ENCODE peak calls at places on chromosomes 6 and 20, in nine cellular contexts. R is fibroblast of mammary gland, A is body of pancreas, E is colonic mucosa, N is AG04449, Z is WERI-Rb-1, J is fibroblast of lung, H is fibroblast of the aortic adventitia, X is AG04450. V is an unnamed sample.

GRCh38 chr6:34531580-34532201 is 24.4 kb downstream of the SPDEF start:
- DNase-seq in R (peak), A (peak), E (no peak), N (peak), Z (peak), J (peak), H (peak), X (peak), V (no peak)

GRCh38 chr6:7784706-7785105 is 58.8 kb downstream of the BMP6 start:
- DNase-seq in R (no peak), A (no peak), E (no peak), N (no peak), Z (no peak), J (no peak), H (no peak), X (no peak), V (no peak)

GRCh38 chr6:44452725-44453124 is 65.2 kb downstream of the CDC5L start:
- DNase-seq in R (peak), A (no peak), E (no peak), N (peak), Z (no peak), J (peak), H (peak), X (peak), V (peak)

GRCh38 chr6:170450946-170451761 is 102.0 kb downstream of the PSMB1 start:
- DNase-seq in R (no peak), A (no peak), E (no peak), N (no peak), Z (no peak), J (no peak), H (no peak), X (no peak), V (no peak)

GRCh38 chr20:62953839-62954703 is 1.6 kb downstream of the SLC17A9 start:
- DNase-seq in R (peak), A (peak), E (peak), N (no peak), Z (no peak), J (peak), H (peak), X (peak), V (no peak)

GRCh38 chr6:155400022-155400965 is 55.3 kb downstream of the NOX3 start:
- DNase-seq in R (peak), A (no peak), E (no peak), N (no peak), Z (peak), J (peak), H (no peak), X (no peak), V (no peak)

GRCh38 chr6:136550045-136550329 is 235 bp downstream of the MAP7 start:
- DNase-seq in R (no peak), A (no peak), E (no peak), N (no peak), Z (no peak), J (no peak), H (no peak), X (no peak), V (no peak)

GRCh38 chr20:50331469-50332251 is 141.0 kb downstream of the CEBPB start:
- DNase-seq in R (no peak), A (peak), E (no peak), N (no peak), Z (no peak), J (no peak), H (no peak), X (no peak), V (no peak)

GRCh38 chr6:67694127-67694526 is 941.0 kb upstream of the ADGRB3 start:
- DNase-seq in R (no peak), A (no peak), E (no peak), N (no peak), Z (no peak), J (no peak), H (no peak), X (no peak), V (no peak)

GRCh38 chr20:2922957-2923356 is 49.7 kb downstream of the PTPRA start:
- DNase-seq in R (no peak), A (no peak), E (no peak), N (no peak), Z (peak), J (no peak), H (no peak), X (no peak), V (no peak)

GRCh38 chr6:1070085-1070521 is 241.8 kb upstream of the FOXQ1 start:
- DNase-seq in R (no peak), A (peak), E (no peak), N (no peak), Z (no peak), J (no peak), H (peak), X (no peak), V (no peak)

GRCh38 chr6:2021713-2022125 is 223.7 kb downstream of the GMDS start:
- DNase-seq in R (peak), A (peak), E (peak), N (peak), Z (no peak), J (peak), H (peak), X (peak), V (peak)

GRCh38 chr6:117733341-117733740 is 58.1 kb downstream of the NUS1 start:
- DNase-seq in R (peak), A (no peak), E (no peak), N (no peak), Z (no peak), J (no peak), H (no peak), X (no peak), V (no peak)

GRCh38 chr20:37378785-37379598 is 33.1 kb downstream of the SRC start:
- DNase-seq in R (peak), A (peak), E (no peak), N (no peak), Z (no peak), J (peak), H (peak), X (no peak), V (no peak)

GRCh38 chr6:5398530-5398929 is 137.2 kb downstream of the FARS2 start:
- DNase-seq in R (peak), A (no peak), E (no peak), N (peak), Z (no peak), J (peak), H (peak), X (no peak), V (no peak)

GRCh38 chr20:43946206-43946491 is 31.5 kb downstream of the TOX2 start:
- DNase-seq in R (no peak), A (no peak), E (no peak), N (no peak), Z (no peak), J (no peak), H (no peak), X (no peak), V (no peak)

GRCh38 chr6:4180653-4181255 is 45.4 kb upstream of the ECI2 start:
- DNase-seq in R (peak), A (no peak), E (no peak), N (peak), Z (no peak), J (peak), H (peak), X (peak), V (peak)

GRCh38 chr6:8525370-8525769 is 90.0 kb upstream of the SLC35B3 start:
- DNase-seq in R (no peak), A (no peak), E (no peak), N (no peak), Z (no peak), J (no peak), H (no peak), X (no peak), V (no peak)

GRCh38 chr6:36501686-36502085 is 45.6 kb downstream of the STK38 start:
- DNase-seq in R (no peak), A (no peak), E (no peak), N (no peak), Z (no peak), J (peak), H (no peak), X (no peak), V (no peak)

GRCh38 chr6:142291512-142291911 is 10.3 kb upstream of the ADGRG6 start:
- DNase-seq in R (no peak), A (no peak), E (no peak), N (no peak), Z (no peak), J (no peak), H (no peak), X (no peak), V (no peak)

GRCh38 chr20:4813076-4813838 is 91.5 kb downstream of the PRND start:
- DNase-seq in R (no peak), A (no peak), E (no peak), N (no peak), Z (no peak), J (no peak), H (no peak), X (no peak), V (no peak)

GRCh38 chr20:13990465-13990864 is at the start of gene SEL1L2:
- DNase-seq in R (no peak), A (no peak), E (no peak), N (no peak), Z (peak), J (no peak), H (no peak), X (no peak), V (no peak)

GRCh38 chr20:11717562-11717961 is 200.1 kb upstream of the BTBD3 start:
- DNase-seq in R (no peak), A (no peak), E (no peak), N (no peak), Z (no peak), J (no peak), H (no peak), X (no peak), V (no peak)

GRCh38 chr20:11719153-11719552 is 198.5 kb upstream of the BTBD3 start:
- DNase-seq in R (no peak), A (no peak), E (no peak), N (no peak), Z (no peak), J (no peak), H (no peak), X (no peak), V (no peak)

GRCh38 chr20:11718474-11719094 is 199.1 kb upstream of the BTBD3 start:
- DNase-seq in R (no peak), A (no peak), E (no peak), N (no peak), Z (no peak), J (no peak), H (no peak), X (no peak), V (no peak)

GRCh38 chr20:11716945-11717248 is 200.8 kb upstream of the BTBD3 start:
- DNase-seq in R (no peak), A (no peak), E (no peak), N (no peak), Z (no peak), J (no peak), H (no peak), X (no peak), V (no peak)

GRCh38 chr20:11716239-11716944 is 201.3 kb upstream of the BTBD3 start:
- DNase-seq in R (peak), A (no peak), E (no peak), N (peak), Z (peak), J (peak), H (peak), X (peak), V (peak)
- TF ChIP-seq CTCF in R (peak), A (no peak), E (no peak), N (peak), Z (peak), J (peak), H (peak), X (peak), V (peak)

GRCh38 chr6:32993363-32993973 is 15.9 kb downstream of the HLA-DOA start:
- DNase-seq in R (no peak), A (no peak), E (no peak), N (no peak), Z (no peak), J (no peak), H (no peak), X (no peak), V (no peak)

GRCh38 chr6:32995448-32995847 is 13.9 kb downstream of the HLA-DOA start:
- DNase-seq in R (no peak), A (no peak), E (no peak), N (no peak), Z (no peak), J (no peak), H (no peak), X (no peak), V (no peak)

GRCh38 chr6:32989375-32989774 is 20.0 kb downstream of the HLA-DOA start:
- DNase-seq in R (no peak), A (no peak), E (no peak), N (no peak), Z (no peak), J (no peak), H (no peak), X (no peak), V (no peak)

DNA sequence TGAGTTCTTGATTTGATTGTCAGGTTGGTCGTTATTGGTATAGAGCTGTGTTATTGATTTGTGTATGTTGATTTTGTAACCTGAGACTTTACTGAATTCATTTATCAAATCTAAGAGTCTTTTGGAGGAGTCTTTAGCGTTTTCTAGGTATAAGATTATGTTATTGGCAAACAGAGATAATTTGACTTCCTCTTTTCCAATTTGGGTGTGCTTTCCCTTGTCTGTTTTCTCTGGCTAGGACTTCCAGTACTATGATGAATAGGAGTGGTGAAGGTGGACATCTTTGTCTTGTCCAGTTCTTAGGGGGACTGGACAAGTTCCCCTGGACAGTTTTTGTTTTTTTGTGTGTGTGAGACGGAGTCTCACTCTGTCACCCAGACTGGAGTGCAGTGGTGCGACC is 17.4 kb downstream of the HLA-DOA start:
- DNase-seq in R (no peak), A (no peak), E (no peak), N (no peak), Z (no peak), J (no peak), H (no peak), X (no peak), V (no peak)
- H3K4me3 ChIP-seq in R (no peak), A (no peak), E (no peak), N (no peak), Z (no peak), J (no peak), H (no peak), X (no peak), V (no peak)

GRCh38 chr6:168874637-168875036 is 379.0 kb downstream of the THBS2 start:
- DNase-seq in R (no peak), A (no peak), E (no peak), N (no peak), Z (no peak), J (no peak), H (no peak), X (no peak), V (no peak)
- TF ChIP-seq CTCF in R (no peak), A (no peak), E (no peak), N (no peak), Z (no peak), J (no peak), H (no peak), X (no peak), V (no peak)

DNA sequence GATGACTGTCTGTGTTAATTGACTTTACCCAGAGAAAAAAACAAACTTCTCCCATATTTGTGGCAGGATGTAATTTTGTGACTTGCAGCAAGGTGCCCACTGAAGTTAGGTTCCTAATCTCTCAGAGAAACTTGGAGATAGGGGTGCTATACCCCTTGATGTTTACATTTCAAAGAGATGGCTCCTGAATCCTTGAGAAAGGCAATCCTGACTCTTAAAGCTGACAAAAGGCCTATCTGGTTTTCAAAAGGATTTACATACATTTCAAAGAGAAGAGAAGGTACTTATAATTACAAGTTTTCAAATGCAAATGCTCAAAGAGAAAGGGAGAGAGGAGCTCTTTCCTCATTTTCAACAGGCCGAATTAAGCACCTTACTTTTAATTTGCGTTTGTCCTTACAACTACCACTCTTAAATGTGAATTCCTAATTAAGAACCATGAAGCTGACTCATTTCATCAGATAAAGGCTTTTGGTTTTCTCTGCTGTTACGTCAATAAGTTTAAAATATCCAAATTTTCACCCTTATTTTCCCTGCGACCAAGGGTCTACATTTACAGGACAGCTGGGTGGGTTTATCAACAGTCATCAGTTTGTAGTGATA is 711.8 kb upstream of the MAP3K7 start:
- DNase-seq in R (no peak), A (no peak), E (no peak), N (no peak), Z (no peak), J (peak), H (no peak), X (no peak), V (no peak)
- H3K4me3 ChIP-seq in R (no peak), A (no peak), E (no peak), N (no peak), Z (no peak), J (no peak), H (no peak), X (no peak), V (no peak)

DNA sequence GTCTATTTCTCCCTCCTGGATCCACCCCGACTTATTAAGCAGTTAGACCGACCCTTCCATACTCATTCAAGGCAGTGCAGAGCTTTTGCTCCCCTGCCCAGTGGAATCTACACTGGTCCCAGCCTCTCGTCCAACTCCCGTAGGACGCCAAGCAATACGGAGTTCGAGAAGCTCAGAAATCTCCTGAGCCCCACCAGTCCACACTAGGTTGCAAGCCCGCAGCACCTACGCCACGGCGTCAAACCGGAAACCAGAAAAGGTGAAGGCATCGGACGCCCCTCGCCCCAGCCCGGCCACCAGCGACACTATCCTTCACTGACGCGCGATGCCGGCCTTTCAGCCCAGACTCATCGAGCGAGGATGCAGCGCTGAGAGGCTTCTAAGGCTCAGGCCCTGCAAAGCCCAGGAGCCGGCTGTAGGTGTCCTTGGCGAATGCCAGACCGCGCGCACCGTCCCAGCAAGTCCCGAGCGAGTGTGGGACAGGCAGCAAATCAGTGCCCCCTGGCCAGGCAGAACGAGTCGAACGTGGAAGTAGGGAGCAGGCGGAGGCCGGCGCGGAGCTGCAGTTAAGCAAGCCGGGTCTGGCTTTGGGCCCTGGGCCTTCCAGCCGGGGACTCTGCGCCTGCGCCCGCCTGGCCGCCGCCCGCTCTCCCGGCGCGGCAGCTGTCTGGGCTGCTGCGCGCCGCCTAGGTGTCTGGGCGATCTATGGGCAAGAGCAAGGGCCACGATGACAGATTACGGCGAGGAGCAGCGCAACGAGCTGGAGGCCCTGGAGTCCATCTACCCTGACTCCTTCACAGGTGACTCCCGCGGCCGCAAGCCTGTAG is at the start of gene RWDD1:
- DNase-seq in R (peak), A (peak), E (peak), N (peak), Z (peak), J (peak), H (peak), X (peak), V (peak)
- TF ChIP-seq CTCF in R (no peak), A (peak), E (no peak), N (peak), Z (peak), J (no peak), H (no peak), X (peak), V (no peak)

GRCh38 chr6:107787589-107787960 is 36.5 kb downstream of the SCML4 start:
- DNase-seq in R (no peak), A (no peak), E (no peak), N (no peak), Z (no peak), J (no peak), H (no peak), X (no peak), V (no peak)
- H3K4me3 ChIP-seq in R (no peak), A (no peak), E (no peak), N (no peak), Z (no peak), J (no peak), H (no peak), X (no peak), V (no peak)

GRCh38 chr6:37561361-37561760 is 61.7 kb upstream of the CCDC167 start:
- DNase-seq in R (no peak), A (no peak), E (no peak), N (no peak), Z (no peak), J (no peak), H (no peak), X (no peak), V (no peak)

GRCh38 chr6:37569999-37570776 is 70.5 kb upstream of the CCDC167 start:
- DNase-seq in R (no peak), A (no peak), E (no peak), N (no peak), Z (peak), J (no peak), H (no peak), X (no peak), V (no peak)

GRCh38 chr6:37566209-37566859 is 66.6 kb upstream of the CCDC167 start:
- DNase-seq in R (peak), A (peak), E (peak), N (no peak), Z (peak), J (peak), H (peak), X (no peak), V (no peak)

GRCh38 chr6:37569317-37569716 is 69.6 kb upstream of the CCDC167 start:
- DNase-seq in R (no peak), A (no peak), E (no peak), N (no peak), Z (no peak), J (no peak), H (no peak), X (no peak), V (no peak)

GRCh38 chr6:37565267-37566208 is 65.8 kb upstream of the CCDC167 start:
- DNase-seq in R (no peak), A (peak), E (no peak), N (no peak), Z (peak), J (peak), H (no peak), X (no peak), V (no peak)
- TF ChIP-seq CTCF in R (no peak), A (no peak), E (no peak), N (peak), Z (peak), J (no peak), H (no peak), X (peak), V (no peak)